ENCODE peak calls at places on chromosomes 16 and 17, in six cellular contexts. D is cardiac muscle cell, C is heart left ventricle, K is cardiac fibroblast, O is tibial nerve, T is skeletal muscle cell. P is an unnamed sample.

GRCh38 chr17:82974136-82974952 is 105.1 kb upstream of the METRNL start:
- DNase-seq in D (no peak), C (no peak), K (no peak), O (no peak), T (no peak), P (no peak)

GRCh38 chr16:30980959-30981358 is 4.0 kb upstream of the HSD3B7 start:
- DNase-seq in D (no peak), C (no peak), K (no peak), O (no peak), T (no peak), P (no peak)

GRCh38 chr16:67264277-67264676 is 15.1 kb upstream of the PLEKHG4 start:
- DNase-seq in D (no peak), C (no peak), K (no peak), O (no peak), T (no peak), P (no peak)

GRCh38 chr16:54931757-54932660 is 1.3 kb downstream of the IRX5 start:
- DNase-seq in D (peak), C (no peak), K (no peak), O (no peak), T (no peak), P (no peak)

GRCh38 chr17:36463916-36464764 is 22.3 kb upstream of the ZNHIT3 start:
- DNase-seq in D (peak), C (peak), K (peak), O (no peak), T (peak), P (peak)

GRCh38 chr16:15874745-15875314 is 13.6 kb downstream of the CEP20 start:
- DNase-seq in D (peak), C (peak), K (peak), O (peak), T (peak), P (peak)

GRCh38 chr16:14321542-14321941 is 250.4 kb downstream of the MRTFB start:
- DNase-seq in D (no peak), C (peak), K (no peak), O (no peak), T (no peak), P (no peak)

GRCh38 chr17:81049372-81049911 is 14.5 kb downstream of the BAIAP2 start:
- DNase-seq in D (no peak), C (no peak), K (no peak), O (no peak), T (no peak), P (peak)

GRCh38 chr16:67968440-67969285 is at the start of gene SLC12A4:
- DNase-seq in D (peak), C (peak), K (peak), O (peak), T (peak), P (peak)

GRCh38 chr16:24253192-24253591 is 2.9 kb upstream of the CACNG3 start:
- DNase-seq in D (peak), C (no peak), K (peak), O (no peak), T (no peak), P (peak)

GRCh38 chr17:76517638-76518038 is 16.4 kb upstream of the RHBDF2 start:
- DNase-seq in D (no peak), C (no peak), K (no peak), O (no peak), T (no peak), P (no peak)

GRCh38 chr17:80647746-80648145 is 103.1 kb downstream of the RPTOR start:
- DNase-seq in D (no peak), C (no peak), K (peak), O (no peak), T (peak), P (no peak)

GRCh38 chr16:25014500-25015147 is 545 bp downstream of the ARHGAP17 start:
- DNase-seq in D (peak), C (peak), K (peak), O (no peak), T (no peak), P (peak)

GRCh38 chr17:72976971-72977767 is 115.3 kb downstream of the SLC39A11 start:
- DNase-seq in D (peak), C (peak), K (peak), O (peak), T (peak), P (peak)

GRCh38 chr16:10646228-10646580 is 48.5 kb downstream of the TEKT5 start:
- DNase-seq in D (no peak), C (no peak), K (no peak), O (no peak), T (no peak), P (no peak)

GRCh38 chr16:10647721-10648296 is 46.9 kb downstream of the TEKT5 start:
- DNase-seq in D (no peak), C (no peak), K (no peak), O (no peak), T (no peak), P (no peak)

GRCh38 chr16:10644092-10644491 is 50.6 kb downstream of the TEKT5 start:
- DNase-seq in D (no peak), C (no peak), K (no peak), O (no peak), T (no peak), P (no peak)

GRCh38 chr16:10647264-10647720 is 47.4 kb downstream of the TEKT5 start:
- DNase-seq in D (no peak), C (no peak), K (no peak), O (no peak), T (no peak), P (no peak)

GRCh38 chr16:10646581-10647263 is 48.0 kb downstream of the TEKT5 start:
- DNase-seq in D (no peak), C (no peak), K (no peak), O (no peak), T (no peak), P (no peak)
- H3K4me3 ChIP-seq in D (no peak), C (no peak), K (no peak), O (no peak), T (no peak), P (no peak)

GRCh38 chr17:29005562-29005887 is 308 bp downstream of the SEZ6 start:
- DNase-seq in D (no peak), C (no peak), K (no peak), O (no peak), T (no peak), P (no peak)
- H3K4me3 ChIP-seq in D (peak), C (no peak), K (no peak), O (no peak), T (no peak), P (no peak)

GRCh38 chr16:11621539-11621919 is 34.8 kb upstream of the LITAF start:
- DNase-seq in D (no peak), C (no peak), K (no peak), O (no peak), T (no peak), P (no peak)
- H3K4me3 ChIP-seq in D (no peak), C (peak), K (no peak), O (peak), T (no peak), P (peak)

DNA sequence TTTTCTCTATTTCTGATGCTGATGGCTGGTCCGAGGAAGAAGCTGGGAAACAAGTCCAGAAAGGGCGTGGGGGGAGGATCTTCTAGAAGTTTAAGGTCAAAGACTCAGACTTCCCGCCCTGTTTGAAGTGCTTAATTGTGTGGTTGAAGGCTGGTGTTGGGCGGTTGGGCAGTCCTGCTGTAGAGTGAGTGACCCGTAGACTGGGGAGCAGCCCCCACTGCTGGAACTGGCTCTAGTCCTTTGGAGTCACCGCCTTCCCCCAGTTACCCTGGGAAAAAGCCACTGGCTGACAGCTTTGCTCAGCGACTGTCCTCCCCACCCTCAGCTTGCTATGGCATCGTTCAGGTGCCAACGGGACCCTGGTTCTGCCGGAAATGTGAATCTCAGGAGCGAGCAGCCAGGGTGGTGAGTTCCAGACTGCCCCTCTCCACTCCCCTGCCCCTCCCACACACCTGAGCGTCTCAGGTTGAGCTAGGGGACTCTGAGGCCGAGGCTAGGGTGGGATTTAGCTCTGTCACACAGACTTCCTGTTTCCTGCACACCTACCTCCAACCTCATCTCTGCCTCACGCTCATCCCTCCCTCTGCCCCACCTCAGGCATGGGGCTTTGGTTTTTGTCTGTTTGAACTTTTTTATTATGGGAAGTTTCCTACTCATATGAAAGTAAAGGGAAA is 1.7 kb downstream of the MLLT6 start:
- DNase-seq in D (peak), C (no peak), K (peak), O (no peak), T (no peak), P (peak)
- H3K4me3 ChIP-seq in D (peak), C (peak), K (peak), O (peak), T (peak), P (peak)

GRCh38 chr17:79218825-79219200 is 144.2 kb downstream of the ENGASE start:
- DNase-seq in D (no peak), C (no peak), K (no peak), O (no peak), T (no peak), P (no peak)

GRCh38 chr17:79220201-79220714 is 145.6 kb downstream of the ENGASE start:
- DNase-seq in D (peak), C (no peak), K (no peak), O (no peak), T (no peak), P (no peak)

GRCh38 chr17:79219208-79219935 is 144.7 kb downstream of the ENGASE start:
- DNase-seq in D (no peak), C (no peak), K (no peak), O (no peak), T (no peak), P (no peak)

GRCh38 chr17:79221597-79221996 is 147.0 kb downstream of the ENGASE start:
- DNase-seq in D (no peak), C (no peak), K (no peak), O (no peak), T (no peak), P (no peak)

GRCh38 chr17:79220715-79221291 is 146.2 kb downstream of the ENGASE start:
- DNase-seq in D (peak), C (no peak), K (no peak), O (no peak), T (no peak), P (no peak)
- H3K4me3 ChIP-seq in D (peak), C (no peak), K (no peak), O (no peak), T (no peak), P (no peak)

DNA sequence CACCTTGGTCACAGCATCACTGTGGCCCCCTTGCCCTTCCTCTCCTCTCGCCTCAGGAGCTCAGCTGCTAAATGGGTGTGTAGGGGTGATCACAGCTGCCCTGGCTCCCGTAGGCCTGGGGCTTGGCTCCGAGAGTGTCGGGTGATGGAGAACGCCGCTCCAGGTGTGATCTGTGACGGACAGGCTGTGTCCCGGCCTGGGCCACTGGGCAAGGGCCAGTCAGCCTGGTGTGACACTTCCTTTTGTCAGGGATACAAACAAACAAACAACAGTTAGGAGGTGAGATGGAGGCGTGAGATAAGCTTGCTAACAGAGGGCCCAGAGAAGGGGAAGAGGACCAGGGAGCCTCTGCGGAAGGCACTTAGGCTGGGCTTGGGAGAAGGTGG is 2.0 kb downstream of the ADGRG1 start:
- DNase-seq in D (no peak), C (no peak), K (no peak), O (no peak), T (no peak), P (no peak)
- H3K4me3 ChIP-seq in D (no peak), C (peak), K (no peak), O (peak), T (no peak), P (no peak)

GRCh38 chr16:75247249-75247648 is 4.2 kb downstream of the BCAR1 start:
- DNase-seq in D (no peak), C (no peak), K (no peak), O (no peak), T (no peak), P (no peak)

GRCh38 chr16:75243667-75244224 is 7.7 kb downstream of the BCAR1 start:
- DNase-seq in D (no peak), C (no peak), K (no peak), O (no peak), T (no peak), P (no peak)

GRCh38 chr16:75244225-75244792 is 7.1 kb downstream of the BCAR1 start:
- DNase-seq in D (no peak), C (peak), K (peak), O (no peak), T (no peak), P (no peak)

GRCh38 chr16:75246504-75247205 is 4.8 kb downstream of the BCAR1 start:
- DNase-seq in D (no peak), C (no peak), K (peak), O (no peak), T (no peak), P (no peak)

DNA sequence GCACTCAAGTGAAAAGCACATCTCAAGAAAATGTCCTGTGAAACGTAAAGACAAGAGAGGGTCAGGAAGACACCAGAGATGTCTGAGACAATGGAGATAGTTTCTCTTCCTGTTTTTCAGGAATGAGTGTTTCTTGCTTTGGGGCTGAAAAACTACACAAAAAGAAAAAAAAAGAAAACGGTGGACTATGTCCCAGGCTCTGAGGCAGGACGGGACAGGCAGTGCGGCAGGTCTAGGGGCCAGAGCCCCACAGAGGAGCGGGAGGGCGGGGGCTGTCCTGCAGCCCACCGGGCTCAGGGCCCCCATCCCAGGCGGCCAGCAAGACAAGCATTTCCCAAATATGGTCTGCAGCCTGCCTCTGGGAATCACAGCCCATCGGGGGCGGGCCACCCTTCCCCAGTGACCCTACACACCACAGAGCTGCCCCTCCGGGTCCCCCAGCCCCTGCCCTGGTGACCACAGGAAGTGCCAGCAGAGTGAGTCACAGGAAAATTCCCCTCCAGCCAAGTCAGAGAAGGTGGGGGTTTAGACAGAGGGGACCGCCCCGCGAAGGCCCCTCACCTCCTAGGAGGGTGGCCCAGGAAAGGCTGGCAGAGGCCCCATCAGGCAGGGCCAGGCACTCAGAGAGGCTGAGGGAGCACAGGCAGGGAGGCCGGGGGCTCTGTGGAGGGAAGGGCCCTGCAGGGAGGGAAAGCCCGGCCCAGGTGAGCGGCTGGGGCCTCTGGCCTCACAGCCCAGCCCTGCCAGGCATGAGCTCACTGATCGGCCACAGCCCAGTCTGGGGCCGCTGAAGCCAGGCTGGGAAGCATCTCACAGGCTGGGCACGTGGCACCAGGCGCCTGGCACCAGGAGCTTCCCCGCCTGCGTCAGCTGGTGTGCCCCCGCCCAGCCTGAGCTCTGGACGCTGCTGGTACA is 6.3 kb downstream of the BCAR1 start:
- DNase-seq in D (peak), C (peak), K (peak), O (peak), T (peak), P (peak)
- H3K4me3 ChIP-seq in D (no peak), C (peak), K (peak), O (peak), T (no peak), P (no peak)

DNA sequence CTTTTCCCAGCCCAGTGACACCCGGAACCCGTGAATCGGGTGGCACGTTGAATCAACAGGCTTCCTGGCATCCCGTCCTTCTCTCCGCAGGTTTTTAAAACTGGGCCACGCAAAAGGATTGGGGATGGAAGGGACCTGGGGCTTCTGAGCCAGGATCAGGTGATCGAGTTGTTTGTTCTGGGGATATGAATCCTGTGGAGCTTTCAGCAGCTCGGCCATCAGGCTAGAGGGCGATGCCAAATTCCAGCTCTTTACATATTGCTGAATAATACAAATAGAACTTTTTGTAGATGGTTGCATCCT is 473 bp downstream of the SUPT6H start:
- DNase-seq in D (no peak), C (no peak), K (no peak), O (no peak), T (no peak), P (no peak)
- H3K4me3 ChIP-seq in D (peak), C (peak), K (peak), O (peak), T (peak), P (peak)

DNA sequence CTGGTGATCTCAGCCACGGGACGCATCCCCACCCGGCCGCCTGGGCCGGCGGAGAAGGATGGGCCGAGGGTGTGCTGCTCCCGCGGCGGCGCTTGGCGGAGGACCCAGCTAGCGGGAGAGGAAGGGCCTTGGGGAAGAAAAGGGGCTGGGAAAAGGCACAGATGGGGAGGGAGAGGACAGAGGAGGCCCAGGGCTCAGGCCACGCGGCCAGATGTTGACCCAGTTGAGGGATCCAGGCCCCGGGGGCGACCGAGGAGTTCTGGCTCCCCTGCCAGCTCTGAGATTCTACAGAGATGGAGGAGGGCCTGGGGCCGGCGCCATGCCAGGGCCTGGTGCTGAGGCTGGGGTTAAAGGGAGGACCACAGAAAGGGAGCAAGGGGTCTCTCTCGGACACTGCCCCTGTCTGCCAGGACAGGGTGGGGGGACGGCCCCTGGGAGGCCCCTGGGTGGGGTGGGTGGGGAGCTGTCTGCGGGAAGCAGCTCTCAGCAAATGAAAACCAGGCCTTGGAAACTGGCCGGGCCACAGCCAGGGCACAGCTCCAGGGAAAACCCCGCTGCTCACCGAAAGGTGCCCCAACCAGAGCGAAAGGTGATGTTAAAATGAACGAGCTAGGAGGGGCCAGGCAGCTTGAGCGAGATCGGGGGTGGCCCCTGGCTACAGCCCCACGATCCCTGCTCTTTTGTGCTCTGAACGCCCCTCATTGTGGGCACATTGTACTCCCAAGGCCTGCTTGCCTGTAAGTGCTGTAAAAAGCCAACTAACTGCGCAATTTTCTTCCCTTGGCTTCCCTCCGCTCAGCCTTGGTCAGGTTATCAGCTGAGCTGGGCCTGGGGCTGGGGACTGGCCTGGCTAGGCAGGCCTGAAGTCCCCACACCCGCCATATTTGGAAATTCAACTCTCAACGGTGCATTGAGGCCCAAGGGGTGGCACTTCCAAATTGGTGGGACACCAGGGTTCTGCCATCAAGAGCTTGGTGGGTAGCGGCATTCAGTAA is 191.4 kb downstream of the ZNF423 start:
- DNase-seq in D (no peak), C (peak), K (peak), O (no peak), T (no peak), P (no peak)
- H3K4me3 ChIP-seq in D (no peak), C (peak), K (no peak), O (no peak), T (no peak), P (no peak)

GRCh38 chr16:87201777-87202176 is 115.4 kb downstream of the C16orf95 start:
- DNase-seq in D (no peak), C (no peak), K (no peak), O (no peak), T (no peak), P (no peak)
- H3K4me3 ChIP-seq in D (no peak), C (no peak), K (no peak), O (no peak), T (no peak), P (no peak)